ENCODE peak calls at places on chromosomes 13 and 19, in six cellular contexts. K is activated T-helper 9 cell treated with anti-CD3 and anti-CD28 coated beads, Interleukin-2, amount 50 U/mL, for 16 hours; L is bronchial epithelial cell; O is globus pallidus; Q is non-pigmented ciliary epithelial cell; T is tibial nerve. W is an unnamed sample.

GRCh38 chr19:17348700-17349099 is 11.3 kb downstream of the GTPBP3 start:
- DNase-seq in K (no peak), L (peak), O (no peak), Q (no peak), T (peak), W (no peak)

GRCh38 chr19:49094505-49095482 is 9.5 kb downstream of the SNRNP70 start:
- DNase-seq in K (no peak), L (no peak), O (peak), Q (no peak), T (no peak), W (no peak)

GRCh38 chr19:2215281-2215751 is 20.8 kb downstream of the PLEKHJ1 start:
- DNase-seq in K (no peak), L (no peak), O (no peak), Q (no peak), T (no peak), W (peak)

GRCh38 chr13:97600438-97601080 is 166.6 kb downstream of the RAP2A start:
- DNase-seq in K (no peak), L (peak), O (no peak), Q (peak), T (no peak), W (peak)

GRCh38 chr13:87982436-87982835 is 311.3 kb downstream of the SLITRK5 start:
- DNase-seq in K (no peak), L (no peak), O (no peak), Q (no peak), T (no peak), W (no peak)

GRCh38 chr19:15379996-15380647 is 535 bp upstream of the AKAP8 start:
- DNase-seq in K (no peak), L (peak), O (peak), Q (no peak), T (no peak), W (peak)

GRCh38 chr19:778910-779653 is 18.2 kb upstream of the PTBP1 start:
- DNase-seq in K (no peak), L (peak), O (no peak), Q (peak), T (peak), W (no peak)

GRCh38 chr19:34128558-34129250 is 43.6 kb upstream of the LSM14A start:
- DNase-seq in K (no peak), L (no peak), O (no peak), Q (no peak), T (no peak), W (no peak)

GRCh38 chr13:46315491-46316075 is 71.5 kb downstream of the RUBCNL start:
- DNase-seq in K (no peak), L (no peak), O (no peak), Q (no peak), T (no peak), W (no peak)

GRCh38 chr19:51138549-51138979 is 3.5 kb upstream of the SIGLEC7 start:
- DNase-seq in K (no peak), L (no peak), O (peak), Q (no peak), T (peak), W (no peak)

GRCh38 chr19:18473003-18473705 is 35.2 kb upstream of the ISYNA1 start:
- DNase-seq in K (no peak), L (no peak), O (no peak), Q (no peak), T (no peak), W (no peak)

GRCh38 chr13:95643471-95643813 is 1.1 kb downstream of the DZIP1 start:
- DNase-seq in K (no peak), L (no peak), O (no peak), Q (no peak), T (no peak), W (peak)

GRCh38 chr13:108263961-108264360 is 5.6 kb upstream of the TNFSF13B start:
- DNase-seq in K (no peak), L (no peak), O (no peak), Q (no peak), T (no peak), W (no peak)

GRCh38 chr13:83121904-83122303 is 760.4 kb downstream of the SLITRK1 start:
- DNase-seq in K (no peak), L (no peak), O (no peak), Q (no peak), T (no peak), W (no peak)

GRCh38 chr13:63944896-63945295 is 2529.2 kb upstream of the PCDH20 start:
- DNase-seq in K (no peak), L (no peak), O (no peak), Q (no peak), T (no peak), W (no peak)

GRCh38 chr19:32227561-32228165 is 117.7 kb upstream of the ZNF507 start:
- DNase-seq in K (no peak), L (no peak), O (no peak), Q (no peak), T (no peak), W (no peak)

GRCh38 chr13:97386832-97387486 is 47.0 kb upstream of the RAP2A start:
- DNase-seq in K (no peak), L (no peak), O (peak), Q (no peak), T (no peak), W (no peak)

GRCh38 chr13:51524312-51524711 is 60.0 kb upstream of the WDFY2 start:
- DNase-seq in K (no peak), L (peak), O (no peak), Q (no peak), T (no peak), W (no peak)

GRCh38 chr19:18589380-18590272 is 1.0 kb downstream of the REX1BD start:
- DNase-seq in K (peak), L (peak), O (peak), Q (no peak), T (peak), W (peak)

GRCh38 chr19:55118401-55118991 is 1.1 kb upstream of the PPP1R12C start:
- DNase-seq in K (no peak), L (no peak), O (peak), Q (no peak), T (peak), W (no peak)

GRCh38 chr19:56566904-56567273 is 379 bp upstream of the ZNF470 start:
- DNase-seq in K (peak), L (peak), O (no peak), Q (peak), T (peak), W (peak)

GRCh38 chr13:112057736-112058518 is 9.0 kb upstream of the SOX1 start:
- DNase-seq in K (no peak), L (no peak), O (no peak), Q (no peak), T (no peak), W (peak)

GRCh38 chr13:73204916-73205315 is 146.1 kb downstream of the KLF5 start:
- DNase-seq in K (no peak), L (no peak), O (no peak), Q (no peak), T (no peak), W (no peak)

GRCh38 chr13:39526499-39526898 is 76.5 kb downstream of the LHFPL6 start:
- DNase-seq in K (no peak), L (no peak), O (no peak), Q (no peak), T (no peak), W (no peak)

GRCh38 chr19:56217039-56217949 is 15.2 kb downstream of the ZSCAN5C start:
- DNase-seq in K (no peak), L (peak), O (no peak), Q (peak), T (no peak), W (peak)

GRCh38 chr13:39038569-39038898 is 278 bp downstream of the NHLRC3 start:
- DNase-seq in K (peak), L (no peak), O (no peak), Q (no peak), T (no peak), W (no peak)

GRCh38 chr19:43470288-43470687 is 4.9 kb upstream of the LYPD3 start:
- DNase-seq in K (no peak), L (peak), O (no peak), Q (no peak), T (no peak), W (no peak)